ENCODE peak calls at places on chromosomes 2 and 18, in eight cellular contexts. One of them, this sample, is unnamed.

GRCh38 chr2:213934560-213934959 is 476.3 kb upstream of the VWC2L start:
- DNase-seq in RWPE1: peak
- DNase-seq in mammary epithelial cell: peak
- DNase-seq in HTR-8/SVneo: no peak
- DNase-seq in activated T-cell treated with anti-CD3 and anti-CD28 coated beads for 1 hour: no peak
- DNase-seq in GDM1: no peak
- DNase-seq in HT1080: no peak
- DNase-seq in CD4-positive, alpha-beta T cell: no peak
- DNase-seq in this sample: no peak

GRCh38 chr2:39119732-39120520 is 925 bp downstream of the SOS1 start:
- DNase-seq in GDM1: peak
- DNase-seq in activated T-cell treated with anti-CD3 and anti-CD28 coated beads for 1 hour: peak
- DNase-seq in CD4-positive, alpha-beta T cell: peak
- DNase-seq in mammary epithelial cell: peak
- DNase-seq in HT1080: peak
- DNase-seq in HTR-8/SVneo: no peak
- DNase-seq in RWPE1: peak
- DNase-seq in this sample: peak

GRCh38 chr2:172953970-172954852 is 121.4 kb upstream of the MAP3K20 start:
- DNase-seq in HT1080: no peak
- DNase-seq in mammary epithelial cell: peak
- DNase-seq in CD4-positive, alpha-beta T cell: no peak
- DNase-seq in activated T-cell treated with anti-CD3 and anti-CD28 coated beads for 1 hour: no peak
- DNase-seq in HTR-8/SVneo: no peak
- DNase-seq in GDM1: no peak
- DNase-seq in RWPE1: no peak
- DNase-seq in this sample: peak

GRCh38 chr2:188142636-188143035 is 149.0 kb upstream of the GULP1 start:
- DNase-seq in CD4-positive, alpha-beta T cell: no peak
- DNase-seq in RWPE1: peak
- DNase-seq in HT1080: peak
- DNase-seq in HTR-8/SVneo: peak
- DNase-seq in mammary epithelial cell: peak
- DNase-seq in GDM1: no peak
- DNase-seq in activated T-cell treated with anti-CD3 and anti-CD28 coated beads for 1 hour: no peak
- DNase-seq in this sample: peak

GRCh38 chr2:40434638-40435296 is 17.1 kb downstream of the SLC8A1 start:
- DNase-seq in activated T-cell treated with anti-CD3 and anti-CD28 coated beads for 1 hour: no peak
- DNase-seq in mammary epithelial cell: peak
- DNase-seq in HTR-8/SVneo: peak
- DNase-seq in HT1080: peak
- DNase-seq in CD4-positive, alpha-beta T cell: no peak
- DNase-seq in RWPE1: peak
- DNase-seq in GDM1: no peak
- DNase-seq in this sample: peak

GRCh38 chr2:33573657-33574056 is 25.4 kb downstream of the FAM98A start:
- DNase-seq in mammary epithelial cell: no peak
- DNase-seq in CD4-positive, alpha-beta T cell: no peak
- DNase-seq in HT1080: no peak
- DNase-seq in HTR-8/SVneo: no peak
- DNase-seq in activated T-cell treated with anti-CD3 and anti-CD28 coated beads for 1 hour: no peak
- DNase-seq in RWPE1: no peak
- DNase-seq in GDM1: no peak
- DNase-seq in this sample: no peak

GRCh38 chr18:44716697-44717163 is 36.0 kb downstream of the SETBP1 start:
- DNase-seq in activated T-cell treated with anti-CD3 and anti-CD28 coated beads for 1 hour: no peak
- DNase-seq in HT1080: peak
- DNase-seq in CD4-positive, alpha-beta T cell: no peak
- DNase-seq in GDM1: no peak
- DNase-seq in RWPE1: no peak
- DNase-seq in HTR-8/SVneo: no peak
- DNase-seq in mammary epithelial cell: peak
- DNase-seq in this sample: no peak

GRCh38 chr18:79903071-79903635 is 48.3 kb downstream of the SLC66A2 start:
- DNase-seq in mammary epithelial cell: no peak
- DNase-seq in CD4-positive, alpha-beta T cell: no peak
- DNase-seq in RWPE1: no peak
- DNase-seq in HTR-8/SVneo: no peak
- DNase-seq in activated T-cell treated with anti-CD3 and anti-CD28 coated beads for 1 hour: no peak
- DNase-seq in GDM1: no peak
- DNase-seq in HT1080: no peak
- DNase-seq in this sample: no peak

GRCh38 chr2:11505652-11506610 is 27.9 kb upstream of the GREB1 start:
- DNase-seq in RWPE1: peak
- DNase-seq in GDM1: no peak
- DNase-seq in CD4-positive, alpha-beta T cell: no peak
- DNase-seq in mammary epithelial cell: peak
- DNase-seq in activated T-cell treated with anti-CD3 and anti-CD28 coated beads for 1 hour: no peak
- DNase-seq in HTR-8/SVneo: peak
- DNase-seq in HT1080: peak
- DNase-seq in this sample: peak

GRCh38 chr2:215619022-215619958 is 183.4 kb upstream of the FN1 start:
- DNase-seq in mammary epithelial cell: no peak
- DNase-seq in CD4-positive, alpha-beta T cell: no peak
- DNase-seq in activated T-cell treated with anti-CD3 and anti-CD28 coated beads for 1 hour: no peak
- DNase-seq in GDM1: no peak
- DNase-seq in HTR-8/SVneo: peak
- DNase-seq in RWPE1: no peak
- DNase-seq in HT1080: peak
- DNase-seq in this sample: no peak

This sample was measured in foreskin keratinocyte.